ENCODE peak calls at places on chromosomes 12 and 14, in five cellular contexts. N, W, V, J and P are unnamed samples.
A peak's percentile ranks its signal among the peaks of the same experiment; 100 is the strongest.

GRCh38 chr12:82942521-82942920 is 255.8 kb downstream of the TMTC2 start:
- DNase-seq in N (no peak), W (no peak), V (no peak), J (no peak), P (no peak)

GRCh38 chr12:111068281-111068680 is 147.9 kb upstream of the MYL2 start:
- DNase-seq in N (no peak), W (no peak), V (no peak), J (no peak), P (no peak)

GRCh38 chr12:24470050-24470449 is 478.9 kb downstream of the BCAT1 start:
- DNase-seq in N (no peak), W (no peak), V (no peak), J (no peak), P (no peak)

GRCh38 chr12:76449572-76449971 is 101.4 kb upstream of the BBS10 start:
- DNase-seq in N (no peak), W (peak; percentile 71), V (no peak), J (no peak), P (peak; percentile 70)

GRCh38 chr14:33668066-33668465 is 282.8 kb downstream of the EGLN3 start:
- DNase-seq in N (no peak), W (no peak), V (no peak), J (no peak), P (peak; percentile 42)

GRCh38 chr14:66009104-66009503 is 477.1 kb upstream of the CCDC196 start:
- DNase-seq in N (no peak), W (peak; percentile 97), V (no peak), J (no peak), P (peak; percentile 81)

GRCh38 chr12:29505078-29505477 is 7.6 kb upstream of the OVCH1 start:
- DNase-seq in N (no peak), W (no peak), V (no peak), J (no peak), P (no peak)

GRCh38 chr12:53161119-53161911 is 19.2 kb upstream of the ZNF740 start:
- DNase-seq in N (no peak), W (no peak), V (no peak), J (no peak), P (no peak)

GRCh38 chr14:94051115-94051514 is 25.0 kb downstream of the OTUB2 start:
- DNase-seq in N (peak; percentile 87), W (peak; percentile 66), V (peak; percentile 28), J (no peak), P (peak; percentile 37)

GRCh38 chr12:95972832-95973465 is 23.2 kb downstream of the HAL start:
- DNase-seq in N (no peak), W (no peak), V (no peak), J (no peak), P (no peak)

GRCh38 chr12:104360157-104360556 is 56.6 kb downstream of the EID3 start:
- DNase-seq in N (no peak), W (peak; percentile 56), V (no peak), J (no peak), P (no peak)

GRCh38 chr14:54253195-54253947 is 143.4 kb upstream of the CDKN3 start:
- DNase-seq in N (no peak), W (peak; percentile 63), V (no peak), J (peak; percentile 5), P (peak; percentile 80)

GRCh38 chr14:51277753-51278415 is 37.8 kb downstream of the TMX1 start:
- DNase-seq in N (no peak), W (no peak), V (no peak), J (no peak), P (no peak)

GRCh38 chr14:99624971-99625370 is 20.0 kb upstream of the HHIPL1 start:
- DNase-seq in N (no peak), W (no peak), V (no peak), J (no peak), P (no peak)

GRCh38 chr12:15752780-15753179 is 36.4 kb downstream of the EPS8 start:
- DNase-seq in N (no peak), W (peak; percentile 29), V (no peak), J (no peak), P (peak; percentile 58)

GRCh38 chr14:59055439-59056045 is 132.9 kb upstream of the DAAM1 start:
- DNase-seq in N (no peak), W (peak; percentile 76), V (no peak), J (no peak), P (peak; percentile 70)

GRCh38 chr14:20343855-20344205 is 395 bp downstream of the PARP2 start:
- DNase-seq in N (no peak), W (peak; percentile 40), V (no peak), J (no peak), P (peak; percentile 13)

GRCh38 chr12:59650594-59651229 is 54.9 kb downstream of the SLC16A7 start:
- DNase-seq in N (no peak), W (peak; percentile 17), V (no peak), J (no peak), P (no peak)

GRCh38 chr12:52036587-52037171 is 14.6 kb upstream of the NR4A1 start:
- DNase-seq in N (peak; percentile 96), W (peak; percentile 82), V (peak; percentile 95), J (no peak), P (peak; percentile 78)

GRCh38 chr14:97113339-97113738 is 316.2 kb downstream of the VRK1 start:
- DNase-seq in N (no peak), W (no peak), V (no peak), J (no peak), P (peak; percentile 18)

GRCh38 chr14:53528114-53528513 is 375.0 kb upstream of the DDHD1 start:
- DNase-seq in N (no peak), W (peak; percentile 34), V (no peak), J (no peak), P (peak; percentile 63)

GRCh38 chr14:50615056-50615455 is 53.0 kb downstream of the SAV1 start:
- DNase-seq in N (no peak), W (no peak), V (no peak), J (no peak), P (no peak)

GRCh38 chr14:42057176-42057575 is 450.5 kb downstream of the LRFN5 start:
- DNase-seq in N (no peak), W (peak; percentile 52), V (no peak), J (no peak), P (no peak)

GRCh38 chr12:19248929-19249602 is 119.5 kb downstream of the PLEKHA5 start:
- DNase-seq in N (no peak), W (peak; percentile 63), V (no peak), J (no peak), P (peak; percentile 74)

GRCh38 chr12:34399631-34400422 is 377.5 kb downstream of the ALG10 start:
- DNase-seq in N (peak; percentile 8), W (no peak), V (peak; percentile 53), J (no peak), P (no peak)

GRCh38 chr12:47686645-47687240 is 19.1 kb downstream of the RPAP3 start:
- DNase-seq in N (no peak), W (peak; percentile 74), V (no peak), J (no peak), P (peak; percentile 66)

GRCh38 chr12:27179399-27180214 is 64.5 kb upstream of the STK38L start:
- DNase-seq in N (no peak), W (peak; percentile 95), V (no peak), J (peak; percentile 25), P (peak; percentile 85)

GRCh38 chr14:26820101-26820500 is 222.3 kb upstream of the NOVA1 start:
- DNase-seq in N (no peak), W (no peak), V (no peak), J (no peak), P (no peak)

GRCh38 chr12:110176745-110177144 is 52.6 kb downstream of the IFT81 start:
- DNase-seq in N (no peak), W (peak; percentile 50), V (no peak), J (no peak), P (no peak)

GRCh38 chr12:92398565-92399309 is 253.1 kb upstream of the BTG1 start:
- DNase-seq in N (no peak), W (no peak), V (no peak), J (no peak), P (no peak)

DNA sequence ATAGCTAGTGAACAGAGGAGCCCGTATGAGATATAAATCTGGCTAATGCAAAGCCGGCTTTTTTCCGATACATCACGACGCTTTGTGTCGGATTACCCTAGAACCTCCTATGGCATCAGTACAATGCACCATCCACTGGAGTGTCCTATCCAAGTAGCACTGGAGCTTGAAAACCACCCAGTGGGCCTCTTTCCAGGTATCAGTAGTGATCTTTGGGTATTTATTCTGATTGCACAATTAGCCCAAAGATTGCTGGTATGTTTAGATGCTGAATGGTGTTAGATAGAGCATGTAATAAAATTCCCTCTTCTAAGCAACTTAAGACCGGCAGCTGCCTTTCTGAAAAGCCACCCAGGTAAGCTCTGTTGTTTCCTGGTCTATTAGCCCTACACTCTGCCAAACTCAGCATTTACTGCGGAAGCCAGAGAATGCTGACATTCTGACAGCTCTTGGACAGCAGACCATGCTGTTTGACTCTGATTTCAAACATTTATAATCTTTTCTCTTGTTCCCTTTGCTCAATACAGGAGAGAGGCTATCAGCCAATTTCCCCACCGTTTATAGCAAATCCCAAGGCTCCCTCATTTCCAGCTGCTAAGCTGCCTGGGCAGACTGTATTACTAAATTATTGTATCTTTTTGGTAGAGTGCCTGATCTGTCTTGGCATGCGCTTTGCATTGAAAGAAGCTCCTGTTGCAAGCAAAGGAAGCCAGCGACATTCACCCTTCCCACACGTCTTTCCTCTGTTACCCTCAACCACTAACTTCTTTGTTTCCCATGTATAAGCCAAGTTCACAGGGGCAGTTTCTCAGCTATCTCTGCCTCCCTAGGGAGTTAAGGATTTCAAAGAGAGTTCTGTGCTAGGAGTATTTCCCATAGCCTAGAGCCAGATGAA is 388.3 kb upstream of the GARIN6 start:
- DNase-seq in N (no peak), W (peak; percentile 0), V (no peak), J (no peak), P (no peak)
- TF ChIP-seq CTCF in N (no peak), W (no peak), V (no peak), J (no peak), P (no peak)

GRCh38 chr14:89773151-89773550 is 181.4 kb downstream of the EFCAB11 start:
- DNase-seq in N (no peak), W (no peak), V (no peak), J (no peak), P (no peak)
- H3K4me3 ChIP-seq in N (no peak overlapping the region), W (no peak overlapping the region), V (no peak overlapping the region), J (no peak overlapping the region), P (no peak overlapping the region)

DNA sequence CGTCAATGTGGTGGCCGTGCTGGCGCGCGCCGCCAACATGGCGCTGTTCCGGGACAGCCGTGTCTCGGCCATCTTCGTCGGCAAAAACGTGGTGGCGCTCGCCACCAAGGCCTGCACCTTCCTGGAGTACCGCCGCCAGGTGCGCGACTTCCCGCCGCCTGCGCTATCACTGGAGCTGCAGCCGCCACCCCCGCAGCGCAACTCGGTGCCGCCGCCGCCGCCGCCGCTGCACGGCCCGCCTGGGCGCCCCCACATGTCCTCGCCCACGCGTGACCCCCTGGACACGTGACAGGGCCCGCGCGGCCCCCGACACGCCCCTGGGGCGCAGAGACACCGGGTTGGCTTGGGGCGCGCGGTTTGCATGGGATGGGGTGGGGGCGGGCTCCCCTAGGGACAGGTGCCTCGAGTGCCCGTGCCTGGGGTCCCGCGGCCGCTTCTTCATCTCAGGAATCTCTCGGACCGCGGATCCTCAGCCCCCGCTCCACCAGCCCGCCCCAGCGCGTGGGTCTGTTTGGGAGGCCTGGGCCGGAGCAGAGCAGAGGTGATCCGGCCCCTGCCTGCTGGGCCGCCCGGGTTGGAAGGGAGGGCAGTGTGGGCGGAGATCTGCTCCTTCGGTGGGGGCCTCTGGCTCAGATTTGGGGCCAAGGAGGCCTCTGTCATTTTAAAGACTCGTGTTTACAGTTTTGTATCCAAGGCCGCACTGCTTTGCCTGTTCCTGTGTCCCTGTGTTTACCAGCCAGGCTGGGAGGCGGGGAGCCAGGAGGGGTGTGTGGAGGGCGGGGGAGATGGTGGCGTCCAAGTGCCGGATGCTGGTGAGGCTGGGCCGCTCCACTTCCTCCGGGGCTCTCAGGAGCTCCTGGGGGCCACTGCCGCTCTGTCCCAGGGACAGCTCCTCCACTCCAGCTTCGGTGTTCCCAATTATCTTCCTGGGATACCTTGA is 3.4 kb downstream of the TMEM121 start:
- DNase-seq in N (no peak), W (no peak), V (no peak), J (no peak), P (no peak)
- TF ChIP-seq CTCF in N (no peak), W (no peak), V (no peak), J (no peak), P (no peak)

GRCh38 chr14:105195533-105196227 is 14.6 kb upstream of the NUDT14 start:
- DNase-seq in N (no peak), W (no peak), V (no peak), J (no peak), P (no peak)
- H3K4me3 ChIP-seq in N (no peak overlapping the region), W (no peak overlapping the region), V (no peak overlapping the region), J (peak overlapping the region; percentile 47), P (no peak overlapping the region)